ENCODE peak calls at places on chromosomes 13 and 19, in four cellular contexts. Z is foreskin fibroblast, O is left ventricle myocardium inferior, K is heart right ventricle. U is an unnamed sample.

GRCh38 chr13:41354416-41354815 is 43.3 kb downstream of the NAA16 start:
- DNase-seq in Z (no peak), O (no peak), K (no peak), U (no peak)

GRCh38 chr13:34469212-34469983 is 472.7 kb upstream of the NBEA start:
- DNase-seq in Z (no peak), O (no peak), K (no peak), U (no peak)

GRCh38 chr19:50638576-50638975 is 1.1 kb downstream of the SYT3 start:
- DNase-seq in Z (no peak), O (no peak), K (no peak), U (no peak)

GRCh38 chr13:21088534-21088933 is 27.1 kb upstream of the LATS2 start:
- DNase-seq in Z (no peak), O (no peak), K (no peak), U (no peak)

GRCh38 chr19:6172074-6172863 is 36.8 kb downstream of the ACSBG2 start:
- DNase-seq in Z (no peak), O (no peak), K (no peak), U (no peak)

GRCh38 chr19:1276620-1277007 is 1.3 kb downstream of the FAM174C start:
- DNase-seq in Z (no peak), O (no peak), K (no peak), U (no peak)

GRCh38 chr13:25761041-25761440 is 290.8 kb downstream of the SHISA2 start:
- DNase-seq in Z (no peak), O (no peak), K (no peak), U (no peak)

GRCh38 chr19:1608414-1609391 is 3.4 kb upstream of the UQCR11 start:
- DNase-seq in Z (no peak), O (no peak), K (no peak), U (no peak)

GRCh38 chr13:69306766-69307165 is 800.9 kb upstream of the ATXN8OS start:
- DNase-seq in Z (no peak), O (no peak), K (no peak), U (no peak)

GRCh38 chr19:9673912-9674668 is 810 bp downstream of the ZNF562 start:
- DNase-seq in Z (peak; percentile 4), O (no peak), K (no peak), U (no peak)

GRCh38 chr13:110548891-110549794 is 12.4 kb downstream of the RAB20 start:
- DNase-seq in Z (no peak), O (no peak), K (no peak), U (no peak)
- TF ChIP-seq CTCF in Z (no peak), O (no peak), K (no peak), U (no peak)

GRCh38 chr19:15125232-15126067 is 18.2 kb downstream of the SYDE1 start:
- DNase-seq in Z (peak; percentile 96), O (peak; percentile 99), K (peak; percentile 99), U (peak; percentile 79)

GRCh38 chr19:15128162-15128770 is 21.1 kb downstream of the SYDE1 start:
- DNase-seq in Z (no peak), O (no peak), K (no peak), U (no peak)

GRCh38 chr19:15124572-15125231 is 17.5 kb downstream of the SYDE1 start:
- DNase-seq in Z (no peak), O (no peak), K (no peak), U (no peak)

GRCh38 chr19:15123900-15124299 is 16.7 kb downstream of the SYDE1 start:
- DNase-seq in Z (no peak), O (peak; percentile 85), K (peak; percentile 83), U (no peak)

DNA sequence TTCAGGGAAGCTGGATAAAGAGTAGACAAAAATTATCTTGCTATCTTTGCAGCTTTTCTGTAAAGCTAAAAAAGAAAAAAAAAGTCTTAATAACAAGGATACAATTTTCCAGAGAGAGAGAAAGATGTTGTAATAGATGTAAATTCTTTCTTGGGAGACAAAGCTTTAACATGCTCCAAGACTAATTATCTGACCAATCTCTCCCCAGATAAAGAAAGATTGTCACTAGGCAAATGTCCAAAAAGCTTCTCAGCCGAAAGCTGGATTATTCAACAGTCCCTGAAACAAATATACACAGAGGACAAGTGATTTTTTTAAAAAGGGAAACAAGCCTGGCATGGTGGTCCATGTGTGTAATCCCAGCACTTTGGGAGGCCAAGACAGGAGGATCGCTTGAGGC is 19.3 kb downstream of the SYDE1 start:
- DNase-seq in Z (no peak), O (no peak), K (no peak), U (no peak)
- H3K4me3 ChIP-seq in Z (no peak overlapping the region), O (no peak overlapping the region), K (no peak overlapping the region), U (no peak overlapping the region)

DNA sequence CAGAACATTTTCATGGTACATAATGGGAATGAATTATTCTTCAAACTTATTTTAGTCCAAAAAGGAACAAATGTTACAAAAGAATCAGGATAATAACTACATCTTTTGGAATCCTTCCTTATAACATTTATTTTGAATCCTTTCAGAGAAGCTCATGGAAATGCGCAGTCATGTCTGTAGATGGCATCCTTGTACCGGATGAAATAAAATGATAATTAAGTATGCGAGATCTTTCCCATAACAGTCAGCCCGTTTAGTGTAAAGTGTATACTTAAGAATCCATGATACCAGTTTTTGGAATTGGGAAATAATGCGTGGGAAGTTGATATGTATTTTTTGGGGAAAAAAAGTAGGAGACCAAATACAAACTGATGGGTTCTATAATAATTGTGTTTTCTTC is 418.8 kb downstream of the GPC5 start:
- DNase-seq in Z (no peak), O (no peak), K (no peak), U (no peak)
- TF ChIP-seq CTCF in Z (no peak), O (peak; percentile 57), K (peak; percentile 43), U (no peak)

DNA sequence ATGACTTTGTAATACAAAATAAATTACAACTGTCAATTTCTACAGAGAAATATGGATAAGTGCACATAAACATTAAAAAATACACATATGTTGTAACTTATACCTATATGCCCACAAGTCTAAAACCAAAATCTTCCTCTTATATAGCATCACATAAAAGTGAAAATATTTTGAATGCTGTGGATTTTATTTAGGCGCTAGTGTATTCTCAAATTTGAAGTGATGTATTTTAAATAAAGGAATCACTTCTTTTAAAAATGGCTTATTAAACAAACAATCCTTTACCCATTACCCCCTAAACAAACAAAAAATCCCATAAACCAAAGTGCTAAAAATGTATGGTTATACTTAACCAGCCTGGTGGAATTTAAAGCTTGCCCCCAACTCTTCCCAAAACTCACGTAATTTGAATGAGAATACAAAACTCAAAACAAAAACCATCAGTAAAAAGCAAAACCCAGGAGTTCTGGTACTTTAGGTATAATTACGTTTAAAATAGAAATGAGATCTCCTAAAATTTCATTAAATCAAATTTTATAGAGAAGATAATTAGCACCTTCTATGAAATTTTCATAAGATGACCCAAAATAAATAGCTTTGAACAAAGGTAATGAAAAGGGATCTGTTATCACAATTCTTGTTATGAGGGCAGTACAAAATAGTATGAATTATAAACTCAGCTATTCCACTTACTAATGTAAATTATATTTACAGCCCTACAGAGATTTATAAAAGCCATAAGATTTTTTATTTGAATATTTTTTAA is 63.5 kb downstream of the KCNRG start:
- DNase-seq in Z (no peak), O (no peak), K (no peak), U (no peak)
- H3K4me3 ChIP-seq in Z (no peak overlapping the region), O (peak overlapping the region; percentile 84), K (no peak overlapping the region), U (peak overlapping the region; percentile 9)

DNA sequence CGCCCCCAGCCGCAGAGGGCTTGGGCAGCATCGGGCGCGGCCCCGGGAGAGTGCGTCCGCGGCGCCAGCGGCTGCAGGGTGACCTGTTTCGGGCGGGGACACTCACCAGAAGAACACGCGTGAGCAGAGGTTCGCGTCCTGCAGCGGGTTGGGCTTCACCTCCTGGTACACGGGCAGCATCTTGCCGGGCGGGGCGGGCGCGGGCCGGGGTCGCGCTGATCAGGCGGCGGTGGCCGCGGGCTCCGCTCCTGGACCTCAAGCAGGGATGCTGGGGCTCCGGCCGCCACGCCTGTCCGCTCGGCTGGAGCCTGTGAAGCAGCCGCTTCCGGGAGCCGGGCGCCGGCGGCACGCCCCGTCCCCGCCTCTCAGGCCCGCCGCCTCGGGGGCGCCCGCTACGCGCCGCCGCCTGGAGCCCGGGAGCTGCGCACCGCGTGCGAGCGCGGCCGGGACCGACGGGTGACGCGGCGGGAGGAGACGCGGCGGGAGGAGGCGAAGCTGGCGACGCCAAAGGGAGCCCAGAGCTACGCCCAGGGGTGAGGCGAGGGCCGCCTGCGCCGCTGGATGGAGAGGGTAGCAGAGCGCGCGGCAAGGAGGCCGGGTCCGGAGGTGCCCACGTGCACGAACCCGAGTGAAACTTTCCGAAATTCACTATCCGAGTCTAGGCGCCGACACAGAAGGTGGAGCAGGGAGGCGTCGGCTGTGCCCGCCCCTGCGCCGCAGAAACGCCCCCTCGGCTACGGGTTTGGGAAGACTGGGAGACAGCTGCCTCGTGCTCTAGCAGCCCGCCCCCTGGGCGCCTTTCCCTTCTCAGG is at the start of gene ABCC4:
- DNase-seq in Z (peak; percentile 83), O (peak; percentile 70), K (peak; percentile 69), U (no peak)
- TF ChIP-seq CTCF in Z (no peak), O (no peak), K (no peak), U (no peak)

GRCh38 chr19:14482112-14482941 is 7.2 kb upstream of the PTGER1 start:
- DNase-seq in Z (no peak), O (no peak), K (no peak), U (no peak)

GRCh38 chr19:14480695-14481069 is 5.5 kb upstream of the PTGER1 start:
- DNase-seq in Z (no peak), O (no peak), K (no peak), U (no peak)

GRCh38 chr19:14479309-14479984 is 4.3 kb upstream of the PTGER1 start:
- DNase-seq in Z (no peak), O (no peak), K (no peak), U (no peak)

GRCh38 chr19:14478113-14478545 is 3.0 kb upstream of the PTGER1 start:
- DNase-seq in Z (no peak), O (no peak), K (no peak), U (no peak)

GRCh38 chr19:14479985-14480694 is 5.0 kb upstream of the PTGER1 start:
- DNase-seq in Z (no peak), O (peak; percentile 48), K (peak; percentile 56), U (no peak)
- H3K4me3 ChIP-seq in Z (no peak overlapping the region), O (no peak overlapping the region), K (no peak overlapping the region), U (no peak overlapping the region)

GRCh38 chr13:94710881-94711560 is 1.3 kb downstream of the SOX21 start:
- DNase-seq in Z (no peak), O (no peak), K (no peak), U (no peak)
- TF ChIP-seq CTCF in Z (no peak), O (peak; percentile 10), K (no peak), U (peak; percentile 5)

DNA sequence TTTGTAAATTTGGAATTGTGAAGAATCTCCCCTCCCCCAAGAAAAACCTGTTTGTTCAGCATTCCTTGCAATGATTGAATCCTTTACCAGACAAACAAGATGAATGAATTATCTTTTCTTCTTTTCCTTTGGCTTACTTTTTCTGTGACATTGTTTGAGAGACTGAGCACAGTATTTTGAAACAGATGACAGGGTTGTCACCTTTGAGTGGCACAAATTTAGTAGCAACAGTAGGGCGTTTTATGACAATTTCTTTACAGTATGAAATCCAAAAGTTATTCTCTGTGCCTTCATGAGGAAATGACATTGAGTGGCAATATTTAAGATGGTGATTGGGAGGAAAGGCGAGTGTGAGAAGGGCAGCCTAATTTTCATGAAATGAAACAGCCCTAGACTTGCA is 68.7 kb upstream of the SCEL start:
- DNase-seq in Z (no peak), O (no peak), K (no peak), U (no peak)
- H3K4me3 ChIP-seq in Z (no peak overlapping the region), O (no peak overlapping the region), K (no peak overlapping the region), U (no peak overlapping the region)